ENCODE peak calls at places on chromosomes 16 and 17, in four cellular contexts. S is colonic mucosa; N is CD8-positive, alpha-beta T cell; Q is endodermal cell. R is an unnamed sample.

GRCh38 chr17:1621273-1621954 is 7.2 kb downstream of the SLC43A2 start:
- DNase-seq in N (no peak), Q (no peak), S (no peak), R (no peak)

GRCh38 chr17:28950017-28950751 is 1.1 kb downstream of the PHF12 start:
- DNase-seq in N (peak; percentile 44), Q (peak; percentile 87), S (peak; percentile 69), R (peak; percentile 67)

GRCh38 chr17:19017804-19018599 is 13.4 kb upstream of the FAM83G start:
- DNase-seq in N (no peak), S (no peak), Q (no peak), R (no peak)

GRCh38 chr17:1577657-1578428 is 15.3 kb upstream of the PITPNA start:
- DNase-seq in N (no peak), Q (peak; percentile 58), S (no peak), R (no peak)

GRCh38 chr17:2400877-2401425 is at the start of gene MNT:
- DNase-seq in S (peak; percentile 94), N (peak; percentile 88), Q (peak; percentile 99), R (peak; percentile 99)

GRCh38 chr16:77373726-77374125 is 61.1 kb downstream of the ADAMTS18 start:
- DNase-seq in Q (peak; percentile 57), N (no peak), S (no peak), R (no peak)

GRCh38 chr17:49546546-49547535 is 28.8 kb upstream of the NXPH3 start:
- DNase-seq in N (no peak), Q (peak; percentile 61), S (no peak), R (no peak)

GRCh38 chr17:50234581-50234980 is 33.1 kb upstream of the COL1A1 start:
- DNase-seq in N (no peak), S (no peak), Q (no peak), R (no peak)

GRCh38 chr16:54266363-54266955 is 20.1 kb downstream of the IRX3 start:
- DNase-seq in Q (no peak), S (no peak), N (no peak), R (no peak)

GRCh38 chr16:16917201-16917600 is 538.3 kb downstream of the NPIPA7 start:
- DNase-seq in N (no peak), Q (no peak), S (no peak), R (no peak)

GRCh38 chr16:3074860-3075545 is 9.6 kb downstream of the IL32 start:
- DNase-seq in N (peak; percentile 79), S (peak; percentile 39), Q (no peak), R (peak; percentile 76)

GRCh38 chr16:48014349-48015135 is 141.3 kb downstream of the ABCC12 start:
- DNase-seq in S (no peak), N (no peak), Q (peak; percentile 69), R (no peak)

GRCh38 chr17:78484300-78485159 is 92.7 kb downstream of the DNAH17 start:
- DNase-seq in Q (peak; percentile 95), N (peak; percentile 43), S (peak; percentile 69), R (peak; percentile 59)

DNA sequence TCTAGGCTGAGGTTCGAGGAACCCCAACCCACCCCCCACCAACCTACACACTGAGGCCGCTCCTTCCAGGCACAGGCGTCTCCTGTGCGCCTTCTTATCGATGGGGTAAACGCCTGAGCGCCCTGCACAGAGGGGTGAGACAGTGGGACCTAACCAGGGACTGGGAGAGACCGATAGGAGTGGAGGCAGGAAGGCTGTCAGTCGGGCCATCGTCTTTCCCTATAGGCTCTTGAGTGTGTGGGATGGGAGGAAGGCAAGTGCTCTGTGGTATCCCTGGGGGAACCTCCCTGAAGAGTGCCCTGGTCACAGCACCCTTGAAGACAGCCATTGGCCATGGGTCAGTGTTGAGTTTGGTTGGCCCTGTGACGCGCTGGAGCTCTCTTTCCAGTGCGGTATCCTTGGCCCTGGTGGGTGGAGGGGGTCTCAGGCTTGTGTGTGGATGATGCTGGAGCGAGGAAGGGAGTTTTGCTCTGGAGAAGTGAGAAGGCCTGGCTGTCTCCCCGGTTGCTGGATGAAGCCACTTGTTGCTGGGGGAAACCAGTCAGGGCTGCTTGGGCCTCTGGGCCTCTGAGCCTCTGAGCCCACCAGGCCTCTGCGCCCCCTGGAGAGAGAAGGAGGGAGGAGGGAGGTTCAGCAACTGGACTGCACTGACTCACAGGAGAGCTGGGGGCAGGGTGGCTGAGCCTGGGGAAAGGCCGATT is 1.7 kb downstream of the GPRC5C start:
- DNase-seq in S (no peak), Q (peak; percentile 81), N (no peak), R (no peak)
- H3K4me3 ChIP-seq in S (peak overlapping the region; percentile 81), Q (peak overlapping the region; percentile 96), N (no peak overlapping the region), R (no peak overlapping the region)

DNA sequence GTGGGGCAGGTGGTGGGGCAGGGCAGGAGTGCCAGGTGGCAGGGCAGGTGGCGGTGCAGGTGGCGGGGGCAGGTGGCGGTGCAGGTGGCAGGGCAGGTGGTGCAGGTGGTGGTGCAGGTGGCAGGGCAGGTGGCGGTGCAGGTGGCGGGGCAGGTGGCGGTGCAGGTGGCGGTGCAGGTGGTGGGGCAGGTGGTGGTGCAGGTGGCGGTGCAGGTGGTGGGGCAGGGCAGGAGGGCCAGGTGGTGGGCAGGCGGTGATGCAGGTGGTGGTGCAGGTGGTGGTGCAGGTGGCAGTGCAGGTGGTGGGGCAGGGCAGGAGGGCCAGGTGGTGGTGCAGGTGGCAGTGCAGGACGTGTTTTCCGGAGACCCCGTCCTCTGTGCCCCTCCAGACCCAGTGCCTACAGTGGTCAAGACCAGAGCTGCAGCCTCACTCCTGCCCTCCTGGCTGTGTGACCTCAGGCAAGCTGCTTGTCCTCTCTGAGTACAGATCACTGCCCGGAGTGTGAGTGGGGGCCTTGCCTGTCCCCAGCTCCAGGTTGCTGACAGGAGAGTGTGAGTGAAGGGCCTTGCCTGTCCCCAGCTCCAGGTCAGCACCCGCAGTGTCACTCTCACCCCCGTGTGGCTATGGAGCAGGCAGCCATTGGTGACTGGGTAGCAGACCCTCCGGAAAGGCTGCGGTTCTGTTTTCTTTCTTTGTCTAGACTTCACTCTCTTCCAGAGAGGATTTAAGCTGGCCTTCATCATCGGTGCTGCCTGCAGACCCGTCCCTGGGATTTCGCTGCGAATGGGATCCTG is 16.1 kb upstream of the NPTX1 start:
- DNase-seq in N (no peak), S (no peak), Q (no peak), R (no peak)
- H3K4me3 ChIP-seq in N (no peak overlapping the region), S (no peak overlapping the region), Q (no peak overlapping the region), R (no peak overlapping the region)

GRCh38 chr16:50696575-50697420 is 3.4 kb downstream of the NOD2 start:
- DNase-seq in Q (peak; percentile 39), S (peak; percentile 92), N (no peak), R (peak; percentile 67)
- H3K4me3 ChIP-seq in Q (no peak overlapping the region), S (no peak overlapping the region), N (no peak overlapping the region), R (no peak overlapping the region)

GRCh38 chr17:80262291-80262690 is 1.6 kb downstream of the RNF213 start:
- DNase-seq in N (no peak), S (no peak), Q (peak; percentile 57), R (no peak)
- H3K4me3 ChIP-seq in N (peak overlapping the region; percentile 90), S (peak overlapping the region; percentile 90), Q (peak overlapping the region; percentile 84), R (no peak overlapping the region)

DNA sequence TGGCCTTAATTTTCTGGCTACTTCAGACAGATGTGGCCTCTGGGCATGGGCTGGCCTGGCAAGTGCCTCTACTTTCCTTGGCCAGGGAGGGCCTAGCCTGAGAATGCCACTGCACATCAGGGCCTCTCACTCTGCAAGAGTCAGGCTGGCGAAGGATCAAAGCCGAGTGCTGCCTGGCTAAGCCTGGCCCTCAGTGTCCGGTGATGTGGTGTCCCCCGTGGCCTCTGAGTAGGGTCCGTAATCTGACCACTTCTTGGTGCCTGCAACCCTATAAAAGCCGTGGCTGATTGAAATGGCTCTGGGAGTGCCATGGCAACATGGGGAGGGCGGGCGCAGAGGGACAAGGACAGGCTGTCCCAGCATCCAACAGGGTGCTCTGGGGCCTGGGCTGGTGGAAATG is 30.2 kb downstream of the TBX4 start:
- DNase-seq in N (no peak), S (no peak), Q (no peak), R (no peak)
- H3K4me3 ChIP-seq in N (no peak overlapping the region), S (no peak overlapping the region), Q (no peak overlapping the region), R (no peak overlapping the region)

DNA sequence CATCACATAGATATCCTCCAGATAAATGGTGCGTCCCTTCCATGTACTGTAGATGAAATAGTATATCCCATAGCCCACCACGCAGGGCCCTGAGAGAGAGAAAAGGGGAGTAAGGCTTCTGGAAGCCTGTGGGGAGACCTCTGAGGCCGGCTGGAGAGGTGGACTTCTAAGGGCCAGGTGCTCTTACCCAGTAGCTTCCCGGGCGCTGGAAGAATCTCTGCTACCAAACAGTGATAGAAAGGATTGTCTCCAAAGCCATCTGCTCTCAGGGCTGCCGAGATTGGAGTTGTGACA is 718 bp downstream of the SAT2 start:
- DNase-seq in S (peak; percentile 24), N (no peak), Q (no peak), R (no peak)
- H3K4me3 ChIP-seq in S (peak overlapping the region; percentile 80), N (peak overlapping the region; percentile 78), Q (peak overlapping the region; percentile 95), R (peak overlapping the region; percentile 94)

GRCh38 chr16:4989391-4990006 is 31.4 kb downstream of the SEC14L5 start:
- DNase-seq in Q (no peak), N (no peak), S (no peak), R (no peak)

GRCh38 chr16:4984174-4985000 is 26.3 kb downstream of the SEC14L5 start:
- DNase-seq in Q (no peak), S (no peak), N (no peak), R (no peak)

GRCh38 chr16:4988647-4989046 is 30.5 kb downstream of the SEC14L5 start:
- DNase-seq in N (no peak), S (no peak), Q (no peak), R (no peak)

GRCh38 chr16:4987580-4988374 is 29.6 kb downstream of the SEC14L5 start:
- DNase-seq in N (no peak), S (no peak), Q (peak; percentile 80), R (no peak)

GRCh38 chr16:4987250-4987579 is 29.1 kb downstream of the SEC14L5 start:
- DNase-seq in S (no peak), Q (no peak), N (no peak), R (no peak)
- H3K4me3 ChIP-seq in S (no peak overlapping the region), Q (no peak overlapping the region), N (no peak overlapping the region), R (no peak overlapping the region)

GRCh38 chr16:66935319-66936011 is at the start of gene CES2:
- DNase-seq in S (peak; percentile 94), Q (peak; percentile 68), N (no peak), R (no peak)

GRCh38 chr16:66932076-66932475 is 2.1 kb downstream of the CIAO2B start:
- DNase-seq in N (no peak), S (no peak), Q (no peak), R (no peak)

GRCh38 chr16:66931665-66932064 is 2.5 kb downstream of the CIAO2B start:
- DNase-seq in N (no peak), S (no peak), Q (no peak), R (no peak)

GRCh38 chr16:66934138-66934838 is at the start of gene CIAO2B:
- DNase-seq in S (peak; percentile 92), N (peak; percentile 85), Q (peak; percentile 90), R (peak; percentile 92)

GRCh38 chr16:66933776-66934137 is 445 bp downstream of the CIAO2B start:
- DNase-seq in N (no peak), S (no peak), Q (no peak), R (no peak)
- H3K4me3 ChIP-seq in N (peak overlapping the region; percentile 98), S (peak overlapping the region; percentile 94), Q (peak overlapping the region; percentile 99), R (peak overlapping the region; percentile 97)

DNA sequence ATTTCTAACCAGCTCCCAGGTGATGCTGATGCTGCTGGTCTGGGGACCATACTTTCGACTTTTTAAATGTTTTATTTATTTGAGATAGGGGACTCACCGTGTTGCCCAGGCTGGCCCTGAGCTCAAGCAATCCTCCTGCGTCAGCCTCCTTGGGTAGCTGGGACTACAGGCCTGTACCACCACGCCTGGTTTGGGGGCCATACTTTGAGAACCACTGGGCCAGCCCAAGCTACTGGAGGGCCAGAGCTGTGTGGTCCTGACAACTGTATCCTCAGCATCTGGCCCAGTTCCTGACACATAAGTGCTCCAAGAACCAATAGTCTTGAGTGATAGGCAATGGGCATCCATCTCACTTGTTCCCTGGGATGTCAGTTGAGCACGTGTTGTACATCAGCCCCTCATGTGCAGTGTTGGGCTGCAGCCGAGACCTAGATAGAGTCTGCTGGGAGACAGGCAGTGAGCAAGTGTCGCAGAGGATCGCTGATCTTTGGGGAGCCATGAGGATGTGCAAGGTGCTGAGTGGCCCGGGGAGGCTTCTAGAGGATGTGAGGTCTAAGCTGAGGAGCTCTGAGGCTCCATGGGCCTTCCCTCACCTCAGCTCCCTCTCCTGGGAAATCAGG is 1.6 kb downstream of the RMI2 start:
- DNase-seq in S (no peak), N (no peak), Q (no peak), R (no peak)
- H3K4me3 ChIP-seq in S (no peak overlapping the region), N (no peak overlapping the region), Q (peak overlapping the region; percentile 97), R (no peak overlapping the region)